ENCODE peak calls at places on chromosomes 12 and 14, in five cellular contexts. One of them, this sample, is unnamed.

GRCh38 chr12:78156751-78157150 is 326.1 kb downstream of the NAV3 start:
- DNase-seq in EL: no peak
- DNase-seq in DMS 273 treated with DMSO at 0.1 percent for 48 hours: no peak
- DNase-seq in NCI-H1694: no peak
- DNase-seq in hypothalamus: no peak
- DNase-seq in this sample: no peak

GRCh38 chr12:124408822-124409517 is 114.1 kb downstream of the RFLNA start:
- DNase-seq in NCI-H1694: no peak
- DNase-seq in EL: no peak
- DNase-seq in DMS 273 treated with DMSO at 0.1 percent for 48 hours: no peak
- DNase-seq in hypothalamus: no peak
- DNase-seq in this sample: no peak

GRCh38 chr12:22100952-22101748 is 55.1 kb downstream of the CMAS start:
- DNase-seq in DMS 273 treated with DMSO at 0.1 percent for 48 hours: no peak
- DNase-seq in EL: peak
- DNase-seq in NCI-H1694: peak
- DNase-seq in hypothalamus: peak
- DNase-seq in this sample: peak

GRCh38 chr14:104441275-104442106 is 138.1 kb upstream of the C14orf180 start:
- DNase-seq in hypothalamus: no peak
- DNase-seq in DMS 273 treated with DMSO at 0.1 percent for 48 hours: no peak
- DNase-seq in NCI-H1694: no peak
- DNase-seq in EL: no peak
- DNase-seq in this sample: no peak

GRCh38 chr14:23147676-23148075 is 28.6 kb upstream of the CEBPE start:
- DNase-seq in hypothalamus: peak
- DNase-seq in DMS 273 treated with DMSO at 0.1 percent for 48 hours: peak
- DNase-seq in EL: peak
- DNase-seq in NCI-H1694: peak
- DNase-seq in this sample: no peak

GRCh38 chr12:54052745-54053624 is 650 bp upstream of the HOXC4 start:
- DNase-seq in DMS 273 treated with DMSO at 0.1 percent for 48 hours: no peak
- DNase-seq in EL: no peak
- DNase-seq in NCI-H1694: no peak
- DNase-seq in hypothalamus: no peak
- DNase-seq in this sample: peak

GRCh38 chr12:131415781-131416180 is 295.1 kb upstream of the SFSWAP start:
- DNase-seq in DMS 273 treated with DMSO at 0.1 percent for 48 hours: no peak
- DNase-seq in hypothalamus: no peak
- DNase-seq in NCI-H1694: no peak
- DNase-seq in EL: no peak
- DNase-seq in this sample: peak

GRCh38 chr12:112105891-112106290 is 2.7 kb downstream of the NAA25 start:
- DNase-seq in DMS 273 treated with DMSO at 0.1 percent for 48 hours: no peak
- DNase-seq in EL: no peak
- DNase-seq in hypothalamus: no peak
- DNase-seq in NCI-H1694: no peak
- DNase-seq in this sample: peak

GRCh38 chr12:3097186-3097804 is 20.1 kb downstream of the TSPAN9 start:
- DNase-seq in hypothalamus: no peak
- DNase-seq in DMS 273 treated with DMSO at 0.1 percent for 48 hours: peak
- DNase-seq in NCI-H1694: no peak
- DNase-seq in EL: no peak
- DNase-seq in this sample: peak

GRCh38 chr12:2959508-2960431 is 573 bp downstream of the TEAD4 start:
- DNase-seq in DMS 273 treated with DMSO at 0.1 percent for 48 hours: no peak
- DNase-seq in EL: peak
- DNase-seq in NCI-H1694: peak
- DNase-seq in hypothalamus: no peak
- DNase-seq in this sample: peak

GRCh38 chr14:104385189-104386135 is 194.1 kb upstream of the C14orf180 start:
- DNase-seq in DMS 273 treated with DMSO at 0.1 percent for 48 hours: no peak
- DNase-seq in hypothalamus: no peak
- DNase-seq in EL: no peak
- DNase-seq in NCI-H1694: no peak
- DNase-seq in this sample: no peak

GRCh38 chr14:91867316-91867988 is at the start of gene TC2N:
- DNase-seq in DMS 273 treated with DMSO at 0.1 percent for 48 hours: no peak
- DNase-seq in EL: no peak
- DNase-seq in hypothalamus: no peak
- DNase-seq in NCI-H1694: no peak
- DNase-seq in this sample: peak

GRCh38 chr12:109387425-109388166 is 39.9 kb downstream of the MYO1H start:
- DNase-seq in NCI-H1694: peak
- DNase-seq in DMS 273 treated with DMSO at 0.1 percent for 48 hours: no peak
- DNase-seq in hypothalamus: no peak
- DNase-seq in EL: peak
- DNase-seq in this sample: peak

GRCh38 chr12:108112815-108113556 is 16.1 kb upstream of the WSCD2 start:
- DNase-seq in EL: no peak
- DNase-seq in hypothalamus: no peak
- DNase-seq in DMS 273 treated with DMSO at 0.1 percent for 48 hours: no peak
- DNase-seq in NCI-H1694: no peak
- DNase-seq in this sample: peak

GRCh38 chr14:60485600-60486251 is at the start of gene C14orf39:
- DNase-seq in NCI-H1694: no peak
- DNase-seq in DMS 273 treated with DMSO at 0.1 percent for 48 hours: no peak
- DNase-seq in EL: peak
- DNase-seq in hypothalamus: no peak
- DNase-seq in this sample: no peak

GRCh38 chr14:105879867-105880561 is 353.6 kb downstream of the TMEM121 start:
- DNase-seq in NCI-H1694: no peak
- DNase-seq in EL: no peak
- DNase-seq in DMS 273 treated with DMSO at 0.1 percent for 48 hours: no peak
- DNase-seq in hypothalamus: no peak
- DNase-seq in this sample: no peak

GRCh38 chr12:570949-571794 is 92.1 kb downstream of the NINJ2 start:
- DNase-seq in EL: peak
- DNase-seq in NCI-H1694: no peak
- DNase-seq in DMS 273 treated with DMSO at 0.1 percent for 48 hours: peak
- DNase-seq in hypothalamus: no peak
- DNase-seq in this sample: peak

GRCh38 chr14:58668848-58669480 is 31.2 kb downstream of the DACT1 start:
- DNase-seq in DMS 273 treated with DMSO at 0.1 percent for 48 hours: no peak
- DNase-seq in EL: no peak
- DNase-seq in NCI-H1694: no peak
- DNase-seq in hypothalamus: no peak
- DNase-seq in this sample: peak

GRCh38 chr14:93788557-93789365 is 476 bp upstream of the PRIMA1 start:
- DNase-seq in NCI-H1694: peak
- DNase-seq in EL: peak
- DNase-seq in DMS 273 treated with DMSO at 0.1 percent for 48 hours: peak
- DNase-seq in hypothalamus: peak
- DNase-seq in this sample: peak

GRCh38 chr12:75553865-75554555 is 42.6 kb upstream of the KRR1 start:
- DNase-seq in hypothalamus: no peak
- DNase-seq in EL: peak
- DNase-seq in NCI-H1694: no peak
- DNase-seq in DMS 273 treated with DMSO at 0.1 percent for 48 hours: no peak
- DNase-seq in this sample: peak

GRCh38 chr12:132560421-132560830 is 50.0 kb downstream of the LRCOL1 start:
- DNase-seq in NCI-H1694: no peak
- DNase-seq in hypothalamus: no peak
- DNase-seq in DMS 273 treated with DMSO at 0.1 percent for 48 hours: no peak
- DNase-seq in EL: peak
- DNase-seq in this sample: peak

GRCh38 chr14:104974146-104974541 is 4.0 kb downstream of the AHNAK2 start:
- DNase-seq in DMS 273 treated with DMSO at 0.1 percent for 48 hours: no peak
- DNase-seq in hypothalamus: no peak
- DNase-seq in EL: no peak
- DNase-seq in NCI-H1694: no peak
- DNase-seq in this sample: no peak

GRCh38 chr14:69288001-69288771 is 28.2 kb downstream of the GALNT16 start:
- DNase-seq in NCI-H1694: no peak
- DNase-seq in hypothalamus: peak
- DNase-seq in DMS 273 treated with DMSO at 0.1 percent for 48 hours: no peak
- DNase-seq in EL: peak
- DNase-seq in this sample: no peak

GRCh38 chr14:89598548-89599186 is 181.6 kb upstream of the FOXN3 start:
- DNase-seq in DMS 273 treated with DMSO at 0.1 percent for 48 hours: no peak
- DNase-seq in EL: no peak
- DNase-seq in hypothalamus: no peak
- DNase-seq in NCI-H1694: no peak
- DNase-seq in this sample: no peak

GRCh38 chr12:46266382-46266791 is 2.5 kb downstream of the SLC38A1 start:
- DNase-seq in hypothalamus: no peak
- DNase-seq in EL: peak
- DNase-seq in NCI-H1694: no peak
- DNase-seq in DMS 273 treated with DMSO at 0.1 percent for 48 hours: peak
- DNase-seq in this sample: peak

GRCh38 chr12:5230861-5231260 is 187.2 kb downstream of the KCNA5 start:
- DNase-seq in EL: no peak
- DNase-seq in hypothalamus: no peak
- DNase-seq in NCI-H1694: no peak
- DNase-seq in DMS 273 treated with DMSO at 0.1 percent for 48 hours: no peak
- DNase-seq in this sample: no peak

GRCh38 chr12:18868673-18869072 is 130.8 kb downstream of the CAPZA3 start:
- DNase-seq in EL: peak
- DNase-seq in hypothalamus: no peak
- DNase-seq in NCI-H1694: no peak
- DNase-seq in DMS 273 treated with DMSO at 0.1 percent for 48 hours: no peak
- DNase-seq in this sample: no peak

GRCh38 chr12:131138638-131139362 is 185.1 kb downstream of the ADGRD1 start:
- DNase-seq in hypothalamus: no peak
- DNase-seq in EL: no peak
- DNase-seq in DMS 273 treated with DMSO at 0.1 percent for 48 hours: no peak
- DNase-seq in NCI-H1694: no peak
- DNase-seq in this sample: no peak

GRCh38 chr14:61753631-61754030 is 8.6 kb upstream of the SNAPC1 start:
- DNase-seq in EL: peak
- DNase-seq in NCI-H1694: no peak
- DNase-seq in hypothalamus: no peak
- DNase-seq in DMS 273 treated with DMSO at 0.1 percent for 48 hours: no peak
- DNase-seq in this sample: peak

GRCh38 chr14:67533754-67534085 is 630 bp downstream of the PLEKHH1 start:
- DNase-seq in hypothalamus: no peak
- DNase-seq in DMS 273 treated with DMSO at 0.1 percent for 48 hours: no peak
- DNase-seq in NCI-H1694: no peak
- DNase-seq in EL: no peak
- DNase-seq in this sample: peak

GRCh38 chr12:95321516-95322246 is 104.1 kb downstream of the VEZT start:
- DNase-seq in hypothalamus: no peak
- DNase-seq in EL: no peak
- DNase-seq in NCI-H1694: no peak
- DNase-seq in DMS 273 treated with DMSO at 0.1 percent for 48 hours: no peak
- DNase-seq in this sample: peak

GRCh38 chr14:34944744-34945143 is 38.0 kb upstream of the SRP54 start:
- DNase-seq in hypothalamus: no peak
- DNase-seq in DMS 273 treated with DMSO at 0.1 percent for 48 hours: no peak
- DNase-seq in EL: no peak
- DNase-seq in NCI-H1694: no peak
- DNase-seq in this sample: no peak

GRCh38 chr14:101903111-101903561 is 61.2 kb upstream of the DYNC1H1 start:
- DNase-seq in DMS 273 treated with DMSO at 0.1 percent for 48 hours: no peak
- DNase-seq in NCI-H1694: no peak
- DNase-seq in hypothalamus: peak
- DNase-seq in EL: no peak
- DNase-seq in this sample: no peak

GRCh38 chr12:55188974-55189556 is 31.8 kb upstream of the OR10A7 start:
- DNase-seq in hypothalamus: peak
- DNase-seq in DMS 273 treated with DMSO at 0.1 percent for 48 hours: peak
- DNase-seq in EL: peak
- DNase-seq in NCI-H1694: peak
- DNase-seq in this sample: peak

GRCh38 chr12:51083140-51083833 is at the start of gene CSRNP2:
- DNase-seq in NCI-H1694: peak
- DNase-seq in EL: peak
- DNase-seq in DMS 273 treated with DMSO at 0.1 percent for 48 hours: peak
- DNase-seq in hypothalamus: peak
- DNase-seq in this sample: peak

This sample was measured in NCI-H82.